ENCODE peak calls at places on chromosomes 2 and 18, in ten cellular contexts. E is posterior vena cava; B is activated naive CD8-positive, alpha-beta T cell treated with anti-CD3 and anti-CD28 coated beads, Interleukin-2, amount 50 U/mL, for 24 hours; K is GM23248; N is C1 segment of cervical spinal cord; O is T-cell; T is stimulated activated CD4-positive, alpha-beta T cell treated with anti-CD3 and anti-CD28 coated beads, Interleukin-1b, Interleukin-23, amount 100 ng/mL, for 1 hour; J is sigmoid colon; S is amniotic stem cell; X is SK-MEL-5. P is an unnamed sample.

GRCh38 chr2:220417503-220417902 is 790.1 kb downstream of the SLC4A3 start:
- DNase-seq in E (no peak), B (no peak), K (no peak), N (no peak), O (no peak), T (no peak), J (no peak), S (no peak), X (no peak), P (no peak)

GRCh38 chr18:5058768-5059539 is 138.1 kb downstream of the AKAIN1 start:
- DNase-seq in E (no peak), B (peak), K (peak), N (no peak), O (peak), T (no peak), J (no peak), S (no peak), X (peak), P (peak)

GRCh38 chr2:237591021-237591370 is 462 bp upstream of the RAB17 start:
- DNase-seq in E (peak), B (no peak), K (no peak), N (no peak), O (no peak), T (no peak), J (no peak), S (no peak), X (peak), P (no peak)

GRCh38 chr2:241356871-241357260 is 781 bp downstream of the FARP2 start:
- DNase-seq in E (no peak), B (no peak), K (peak), N (no peak), O (no peak), T (no peak), J (no peak), S (no peak), X (no peak), P (no peak)

GRCh38 chr2:96642564-96643350 is at the start of gene FER1L5:
- DNase-seq in E (no peak), B (no peak), K (peak), N (no peak), O (no peak), T (no peak), J (no peak), S (no peak), X (no peak), P (peak)

GRCh38 chr2:237866119-237866621 is 6.7 kb downstream of the RAMP1 start:
- DNase-seq in E (no peak), B (no peak), K (peak), N (no peak), O (no peak), T (no peak), J (peak), S (no peak), X (peak), P (no peak)

GRCh38 chr18:44870631-44871502 is 190.2 kb downstream of the SETBP1 start:
- DNase-seq in E (no peak), B (no peak), K (no peak), N (no peak), O (no peak), T (no peak), J (no peak), S (no peak), X (no peak), P (no peak)

GRCh38 chr18:11661430-11661829 is 27.6 kb upstream of the GNAL start:
- DNase-seq in E (no peak), B (no peak), K (peak), N (no peak), O (no peak), T (no peak), J (no peak), S (no peak), X (no peak), P (no peak)

GRCh38 chr2:218323526-218324472 is 31.5 kb upstream of the TMBIM1 start:
- DNase-seq in E (no peak), B (no peak), K (peak), N (no peak), O (no peak), T (no peak), J (no peak), S (peak), X (peak), P (peak)

GRCh38 chr18:49565656-49566055 is 3.8 kb downstream of the LIPG start:
- DNase-seq in E (no peak), B (no peak), K (peak), N (peak), O (no peak), T (no peak), J (no peak), S (no peak), X (peak), P (no peak)

GRCh38 chr2:176492583-176492982 is 223.3 kb downstream of the MTX2 start:
- DNase-seq in E (no peak), B (no peak), K (no peak), N (no peak), O (no peak), T (no peak), J (no peak), S (no peak), X (no peak), P (no peak)

GRCh38 chr2:208491648-208492047 is 85.1 kb downstream of the PTH2R start:
- DNase-seq in E (no peak), B (no peak), K (no peak), N (no peak), O (no peak), T (no peak), J (no peak), S (no peak), X (no peak), P (no peak)

GRCh38 chr2:2294183-2294675 is 36.8 kb downstream of the MYT1L start:
- DNase-seq in E (no peak), B (no peak), K (peak), N (no peak), O (no peak), T (no peak), J (no peak), S (no peak), X (no peak), P (no peak)

GRCh38 chr18:63544017-63544416 is 1.8 kb downstream of the SERPINB12 start:
- DNase-seq in E (no peak), B (no peak), K (no peak), N (no peak), O (no peak), T (no peak), J (no peak), S (no peak), X (no peak), P (peak)

GRCh38 chr2:200353125-200353524 is 46.6 kb downstream of the SPATS2L start:
- DNase-seq in E (no peak), B (no peak), K (no peak), N (no peak), O (no peak), T (no peak), J (no peak), S (no peak), X (no peak), P (no peak)

GRCh38 chr2:134679740-134680139 is 39.1 kb downstream of the TMEM163 start:
- DNase-seq in E (no peak), B (peak), K (no peak), N (no peak), O (peak), T (no peak), J (no peak), S (no peak), X (no peak), P (no peak)

GRCh38 chr2:26558271-26559043 is 80.5 kb upstream of the OTOF start:
- DNase-seq in E (peak), B (no peak), K (peak), N (no peak), O (no peak), T (no peak), J (peak), S (no peak), X (no peak), P (no peak)

GRCh38 chr18:35671952-35672603 is 90.5 kb downstream of the GALNT1 start:
- DNase-seq in E (no peak), B (no peak), K (peak), N (no peak), O (no peak), T (no peak), J (no peak), S (no peak), X (no peak), P (no peak)

GRCh38 chr2:61898810-61899209 is 6.7 kb upstream of the COMMD1 start:
- DNase-seq in E (no peak), B (no peak), K (peak), N (no peak), O (no peak), T (no peak), J (no peak), S (no peak), X (peak), P (no peak)

GRCh38 chr2:136005462-136006205 is 20.2 kb upstream of the DARS1 start:
- DNase-seq in E (no peak), B (no peak), K (no peak), N (no peak), O (no peak), T (no peak), J (no peak), S (no peak), X (no peak), P (no peak)

GRCh38 chr2:25347205-25347815 is 5.6 kb upstream of the DNMT3A start:
- DNase-seq in E (no peak), B (peak), K (peak), N (no peak), O (no peak), T (no peak), J (no peak), S (no peak), X (no peak), P (no peak)

GRCh38 chr18:7755753-7756475 is 188.8 kb downstream of the PTPRM start:
- DNase-seq in E (no peak), B (no peak), K (peak), N (no peak), O (no peak), T (no peak), J (no peak), S (no peak), X (peak), P (no peak)

GRCh38 chr2:135997380-135997779 is 12.0 kb upstream of the DARS1 start:
- DNase-seq in E (no peak), B (peak), K (no peak), N (no peak), O (no peak), T (no peak), J (no peak), S (no peak), X (peak), P (peak)

GRCh38 chr2:226001716-226002115 is 602.2 kb downstream of the NYAP2 start:
- DNase-seq in E (no peak), B (no peak), K (peak), N (no peak), O (no peak), T (no peak), J (no peak), S (no peak), X (no peak), P (no peak)

GRCh38 chr18:3703732-3704176 is 253.8 kb downstream of the TGIF1 start:
- DNase-seq in E (no peak), B (peak), K (peak), N (peak), O (no peak), T (no peak), J (no peak), S (no peak), X (peak), P (peak)

GRCh38 chr2:176089843-176090395 is 2.6 kb upstream of the HOXD13 start:
- DNase-seq in E (no peak), B (no peak), K (no peak), N (no peak), O (no peak), T (no peak), J (no peak), S (no peak), X (no peak), P (no peak)

GRCh38 chr2:118310016-118310877 is 222.0 kb downstream of the INSIG2 start:
- DNase-seq in E (peak), B (peak), K (peak), N (no peak), O (peak), T (no peak), J (no peak), S (no peak), X (no peak), P (no peak)

P was measured in SK-N-DZ.